ENCODE peak calls at places on chromosomes 3 and 15, in five cellular contexts. W is astrocyte, H is NCI-H1417, N is ELR, K is occipital lobe. R is an unnamed sample.
A peak's percentile ranks its signal among the peaks of the same experiment; 100 is the strongest.

GRCh38 chr3:168615489-168616020 is 519.8 kb upstream of the GOLIM4 start:
- DNase-seq in W (no peak), H (no peak), N (no peak), K (no peak), R (no peak)

GRCh38 chr3:114092151-114093000 is 35.8 kb downstream of the QTRT2 start:
- DNase-seq in W (peak; percentile 60), H (no peak), N (no peak), K (no peak), R (no peak)

GRCh38 chr15:78220713-78221112 is 13.7 kb downstream of the ACSBG1 start:
- DNase-seq in W (no peak), H (no peak), N (no peak), K (no peak), R (no peak)

GRCh38 chr3:29649815-29650547 is 369.1 kb downstream of the RBMS3 start:
- DNase-seq in W (peak; percentile 28), H (no peak), N (peak; percentile 54), K (no peak), R (no peak)

GRCh38 chr15:75112278-75112847 is 89.0 kb downstream of the PPCDC start:
- DNase-seq in W (no peak), H (no peak), N (no peak), K (no peak), R (no peak)

GRCh38 chr15:66099950-66100671 is 153.4 kb downstream of the MEGF11 start:
- DNase-seq in W (no peak), H (no peak), N (no peak), K (no peak), R (no peak)

GRCh38 chr3:71725279-71725991 is at the start of gene EIF4E3:
- DNase-seq in W (no peak), H (peak; percentile 29), N (peak; percentile 49), K (no peak), R (peak; percentile 46)

GRCh38 chr3:193134895-193135294 is 106.1 kb upstream of the PLAAT1 start:
- DNase-seq in W (peak; percentile 89), H (no peak), N (peak; percentile 82), K (no peak), R (no peak)

GRCh38 chr3:171157286-171157685 is 130.8 kb upstream of the SLC2A2 start:
- DNase-seq in W (no peak), H (no peak), N (no peak), K (no peak), R (no peak)

GRCh38 chr15:64694816-64695215 is 80.6 kb downstream of the RBPMS2 start:
- DNase-seq in W (no peak), H (no peak), N (no peak), K (no peak), R (no peak)

GRCh38 chr15:75145027-75145841 is 56.4 kb upstream of the C15orf39 start:
- DNase-seq in W (no peak), H (no peak), N (peak; percentile 62), K (no peak), R (no peak)

GRCh38 chr15:70768247-70768883 is 5.0 kb upstream of the UACA start:
- DNase-seq in W (no peak), H (no peak), N (no peak), K (no peak), R (no peak)

GRCh38 chr15:65245096-65245849 is 34.0 kb upstream of the CILP start:
- DNase-seq in W (peak; percentile 18), H (no peak), N (peak; percentile 76), K (no peak), R (peak; percentile 55)

GRCh38 chr15:57411945-57412768 is 35.9 kb downstream of the CGNL1 start:
- DNase-seq in W (no peak), H (no peak), N (no peak), K (no peak), R (no peak)

GRCh38 chr3:193828477-193828876 is 235.5 kb downstream of the OPA1 start:
- DNase-seq in W (no peak), H (no peak), N (no peak), K (no peak), R (peak; percentile 62)

GRCh38 chr3:88192631-88193030 is 42.9 kb downstream of the C3orf38 start:
- DNase-seq in W (no peak), H (no peak), N (no peak), K (no peak), R (no peak)

GRCh38 chr3:16671690-16672089 is 66.5 kb upstream of the DAZL start:
- DNase-seq in W (no peak), H (no peak), N (no peak), K (no peak), R (no peak)

GRCh38 chr3:7764091-7764490 is 737.5 kb upstream of the LMCD1 start:
- DNase-seq in W (no peak), H (no peak), N (no peak), K (no peak), R (no peak)

GRCh38 chr3:50299929-50300680 is 900 bp upstream of the HYAL3 start:
- DNase-seq in W (peak; percentile 47), H (no peak), N (peak; percentile 67), K (peak; percentile 64), R (no peak)

GRCh38 chr3:136070953-136071949 is 105.7 kb downstream of the PPP2R3A start:
- DNase-seq in W (peak; percentile 32), H (no peak), N (peak; percentile 77), K (no peak), R (no peak)

GRCh38 chr3:122577409-122578028 is at the start of gene PARP15:
- DNase-seq in W (no peak), H (no peak), N (peak; percentile 14), K (no peak), R (no peak)

GRCh38 chr3:183500981-183501704 is 54.4 kb downstream of the KLHL6 start:
- DNase-seq in W (no peak), H (no peak), N (no peak), K (no peak), R (no peak)

GRCh38 chr15:60972866-60973265 is 256.2 kb downstream of the RORA start:
- DNase-seq in W (peak; percentile 80), H (no peak), N (peak; percentile 89), K (no peak), R (no peak)

GRCh38 chr3:129793356-129793755 is 100.2 kb downstream of the TMCC1 start:
- DNase-seq in W (no peak), H (peak; percentile 36), N (no peak), K (no peak), R (no peak)

GRCh38 chr3:52531636-52532516 is 1.8 kb downstream of the NT5DC2 start:
- DNase-seq in W (no peak), H (no peak), N (no peak), K (no peak), R (peak; percentile 42)

R was measured in ureter.